ENCODE peak calls at places on chromosome 21, in ten cellular contexts. B, K, R, C, J, A, V, Y, S and M are unnamed samples.
A peak's percentile ranks its signal among the peaks of the same experiment; 100 is the strongest.

GRCh38 chr21:25461730-25462129 is 145.6 kb downstream of the MRPL39 start:
- DNase-seq in J (no peak), B (no peak), R (no peak), V (no peak), S (no peak), Y (no peak), C (no peak), A (no peak), K (no peak), M (no peak)

GRCh38 chr21:33541105-33541711 is 709 bp downstream of the GART start:
- DNase-seq in C (no peak), K (no peak), S (peak; percentile 25), V (no peak), R (peak; percentile 32), A (no peak), J (no peak), Y (no peak), B (no peak), M (no peak)

GRCh38 chr21:29322570-29322957 is 23.8 kb downstream of the BACH1 start:
- DNase-seq in J (no peak), A (no peak), B (no peak), K (no peak), C (no peak), S (no peak), Y (no peak), R (no peak), V (no peak), M (no peak)

GRCh38 chr21:32463367-32463766 is 50.9 kb downstream of the EVA1C start:
- DNase-seq in S (no peak), K (no peak), C (no peak), J (no peak), V (peak; percentile 8), R (no peak), Y (no peak), A (no peak), B (no peak), M (no peak)

GRCh38 chr21:32276671-32277070 is 2.2 kb downstream of the MIS18A start:
- DNase-seq in K (no peak), A (no peak), C (no peak), J (no peak), B (no peak), S (no peak), V (no peak), R (no peak), Y (no peak), M (no peak)

GRCh38 chr21:25857308-25858099 is 122.7 kb downstream of the GABPA start:
- DNase-seq in C (no peak), A (no peak), V (no peak), R (no peak), K (no peak), B (no peak), Y (no peak), J (no peak), S (no peak), M (no peak)

GRCh38 chr21:17818158-17819113 is 720 bp downstream of the C21orf91 start:
- DNase-seq in V (peak; percentile 93), C (peak; percentile 36), K (peak; percentile 84), J (no peak), B (peak; percentile 59), Y (peak; percentile 32), R (peak; percentile 76), S (peak; percentile 56), A (peak; percentile 61), M (peak; percentile 32)

GRCh38 chr21:42566524-42567180 is 53.0 kb downstream of the SLC37A1 start:
- DNase-seq in S (no peak), B (no peak), J (no peak), V (peak; percentile 70), A (peak; percentile 41), C (no peak), K (peak; percentile 53), R (no peak), Y (peak; percentile 2), M (peak; percentile 28)

GRCh38 chr21:37829447-37829846 is 86.8 kb downstream of the KCNJ6 start:
- DNase-seq in Y (peak; percentile 64), V (peak; percentile 80), R (no peak), A (no peak), S (no peak), C (no peak), J (no peak), B (no peak), K (no peak), M (peak; percentile 41)

GRCh38 chr21:25870084-25870483 is 135.3 kb downstream of the GABPA start:
- DNase-seq in Y (no peak), S (no peak), R (no peak), B (no peak), C (no peak), V (no peak), K (no peak), J (no peak), A (no peak), M (no peak)

GRCh38 chr21:39687069-39687468 is 57.9 kb upstream of the IGSF5 start:
- DNase-seq in A (no peak), Y (no peak), B (no peak), K (no peak), R (no peak), S (no peak), V (no peak), J (no peak), C (no peak), M (no peak)

GRCh38 chr21:41090981-41091380 is 77.0 kb upstream of the BACE2 start:
- DNase-seq in Y (no peak), V (no peak), S (no peak), K (no peak), B (peak; percentile 87), A (peak; percentile 38), C (no peak), J (no peak), R (no peak), M (no peak)

GRCh38 chr21:38440746-38441145 is 57.5 kb downstream of the ERG start:
- DNase-seq in V (no peak), A (no peak), K (no peak), R (no peak), S (no peak), Y (no peak), C (no peak), J (peak; percentile 39), B (no peak), M (no peak)

GRCh38 chr21:36693144-36694040 is 5.5 kb upstream of the SIM2 start:
- DNase-seq in J (no peak), S (no peak), V (no peak), Y (no peak), C (no peak), K (no peak), A (no peak), B (peak; percentile 58), R (peak; percentile 72), M (no peak)
- TF ChIP-seq CTCF in J (peak; percentile 18), S (no peak), V (no peak), Y (peak; percentile 8), C (no peak), K (no peak), A (no peak), B (no peak), R (peak; percentile 60), M (no peak)

DNA sequence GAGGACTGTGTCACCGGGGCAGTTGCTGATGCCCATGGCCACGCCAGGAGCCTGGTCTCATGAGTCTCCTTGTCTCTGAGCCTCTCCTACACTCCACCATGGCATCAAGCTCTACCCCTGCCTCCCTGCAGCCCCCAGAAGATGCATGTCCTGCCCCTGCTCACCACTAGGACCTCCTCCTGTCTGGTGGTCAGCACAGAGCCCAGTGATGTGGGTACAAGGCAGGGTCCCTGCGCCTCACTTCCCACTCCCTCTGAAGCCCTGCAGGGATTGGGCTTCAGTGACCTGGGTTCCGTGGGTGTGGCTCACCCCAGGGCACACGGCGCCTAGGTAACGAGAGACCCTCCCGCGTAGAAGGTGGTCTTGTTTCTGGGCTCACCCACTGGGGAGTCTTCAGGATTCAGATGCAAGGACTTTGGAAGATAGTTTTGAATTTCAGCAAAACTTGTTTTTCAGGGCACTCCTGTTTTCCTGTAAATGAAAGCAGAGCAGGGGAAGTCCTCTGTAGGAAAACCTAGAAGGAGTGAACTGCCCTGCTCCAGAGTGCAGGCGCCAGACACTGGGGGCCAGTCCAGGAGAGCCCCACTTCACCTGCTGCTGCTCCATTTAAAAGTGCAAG is 2.8 kb downstream of the COL18A1 start:
- DNase-seq in Y (no peak), K (peak; percentile 32), B (no peak), V (peak; percentile 49), A (no peak), C (no peak), J (no peak), S (no peak), R (no peak), M (no peak)
- H3K27ac ChIP-seq in Y (no peak overlapping the region), K (no peak overlapping the region), B (peak overlapping the region; percentile 98), V (no peak overlapping the region), A (no peak overlapping the region), C (no peak overlapping the region), J (no peak overlapping the region), S (no peak overlapping the region), R (peak overlapping the region; percentile 92), M (no peak overlapping the region)

GRCh38 chr21:45011911-45012660 is 62.3 kb upstream of the ADARB1 start:
- DNase-seq in J (peak; percentile 79), Y (no peak), V (peak; percentile 70), C (no peak), R (peak; percentile 87), K (peak; percentile 54), A (peak; percentile 36), S (no peak), B (peak; percentile 63), M (no peak)

GRCh38 chr21:45011426-45011825 is 63.0 kb upstream of the ADARB1 start:
- DNase-seq in A (peak; percentile 23), R (no peak), Y (no peak), S (no peak), V (peak; percentile 49), B (no peak), K (peak; percentile 44), J (no peak), C (no peak), M (no peak)

GRCh38 chr21:45014747-45015468 is 59.5 kb upstream of the ADARB1 start:
- DNase-seq in R (no peak), C (no peak), Y (no peak), J (no peak), K (no peak), B (no peak), A (peak; percentile 28), S (no peak), V (peak; percentile 32), M (no peak)

GRCh38 chr21:45012661-45013270 is 61.6 kb upstream of the ADARB1 start:
- DNase-seq in V (peak; percentile 59), B (no peak), C (no peak), A (peak; percentile 22), K (peak; percentile 51), R (peak; percentile 71), S (no peak), Y (no peak), J (no peak), M (peak; percentile 13)

GRCh38 chr21:45013271-45013841 is 61.0 kb upstream of the ADARB1 start:
- DNase-seq in B (no peak), V (peak; percentile 53), R (no peak), A (peak; percentile 37), S (no peak), C (no peak), Y (no peak), K (peak; percentile 46), J (no peak), M (no peak)
- TF ChIP-seq CTCF in B (no peak), V (no peak), R (peak; percentile 4), A (no peak), S (no peak), C (no peak), Y (no peak), K (no peak), J (no peak), M (no peak)

DNA sequence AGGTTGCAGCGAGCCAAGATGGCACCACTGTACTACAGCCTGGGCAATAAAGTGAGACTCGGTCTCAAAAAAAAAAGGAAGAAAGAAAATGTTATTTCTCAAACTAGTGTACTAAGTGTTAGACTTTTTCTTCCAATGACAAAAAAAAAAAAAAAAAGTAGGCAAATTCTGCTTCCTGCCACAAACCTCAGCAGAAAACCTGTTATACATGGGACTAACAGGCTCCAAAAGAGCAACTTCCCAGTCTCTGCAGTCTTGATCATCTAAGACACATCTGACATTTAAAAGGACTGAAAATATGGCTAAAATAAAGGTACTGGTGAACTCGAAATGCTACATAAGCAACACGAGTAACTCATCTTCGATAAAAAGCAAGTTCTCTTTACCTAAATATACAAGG is 59.6 kb downstream of the HSF2BP start:
- DNase-seq in K (no peak), V (no peak), Y (no peak), B (no peak), R (no peak), A (no peak), S (no peak), J (no peak), C (no peak), M (no peak)
- H3K27ac ChIP-seq in K (no peak overlapping the region), V (no peak overlapping the region), Y (no peak overlapping the region), B (no peak overlapping the region), R (no peak overlapping the region), A (no peak overlapping the region), S (no peak overlapping the region), J (peak overlapping the region; percentile 32), C (no peak overlapping the region), M (no peak overlapping the region)